ENCODE peak calls at places on chromosomes 6 and 20, in four cellular contexts. J, K, L and H are unnamed samples.

GRCh38 chr20:63382551-63383300 is 21.6 kb upstream of the CHRNA4 start:
- DNase-seq in L (no peak), J (no peak), K (no peak), H (no peak)

GRCh38 chr20:21203036-21203656 is 77.3 kb downstream of the KIZ start:
- DNase-seq in J (no peak), K (no peak), L (no peak), H (no peak)

GRCh38 chr20:50001784-50002311 is 19.1 kb downstream of the SNAI1 start:
- DNase-seq in L (no peak), K (no peak), J (no peak), H (no peak)

GRCh38 chr6:33675968-33676367 is 35.5 kb downstream of the UQCC2 start:
- DNase-seq in L (no peak), K (no peak), J (no peak), H (no peak)

GRCh38 chr20:21395666-21396044 is 1.7 kb downstream of the NKX2-4 start:
- DNase-seq in L (no peak), J (peak), K (no peak), H (no peak)

GRCh38 chr20:10047427-10047826 is 12.6 kb downstream of the ANKEF1 start:
- DNase-seq in J (no peak), L (no peak), K (no peak), H (no peak)

GRCh38 chr20:13552061-13552460 is 86.7 kb downstream of the TASP1 start:
- DNase-seq in K (no peak), J (no peak), L (no peak), H (no peak)

GRCh38 chr20:49607568-49607967 is 39.6 kb upstream of the PTGIS start:
- DNase-seq in J (no peak), K (no peak), L (no peak), H (no peak)

GRCh38 chr6:105326216-105326615 is 76.7 kb downstream of the PREP start:
- DNase-seq in L (peak), J (no peak), K (no peak), H (no peak)

GRCh38 chr6:47242483-47243386 is 67.0 kb downstream of the TNFRSF21 start:
- DNase-seq in L (no peak), J (peak), K (peak), H (peak)

GRCh38 chr6:35298625-35299140 is 1.1 kb downstream of the DEF6 start:
- DNase-seq in J (peak), K (no peak), L (no peak), H (no peak)

GRCh38 chr6:42959917-42960242 is 674 bp upstream of the GNMT start:
- DNase-seq in K (no peak), L (no peak), J (no peak), H (no peak)

GRCh38 chr6:142500265-142500786 is 198.5 kb downstream of the ADGRG6 start:
- DNase-seq in J (no peak), K (no peak), L (no peak), H (no peak)

GRCh38 chr20:49228676-49229075 is 9.5 kb downstream of the DDX27 start:
- DNase-seq in J (no peak), L (peak), K (no peak), H (no peak)

GRCh38 chr6:125791151-125791819 is 525 bp downstream of the NCOA7 start:
- DNase-seq in J (peak), L (no peak), K (no peak), H (no peak)

GRCh38 chr6:122043421-122043820 is 356.0 kb upstream of the HSF2 start:
- DNase-seq in K (no peak), L (no peak), J (no peak), H (no peak)

GRCh38 chr6:26033132-26033941 is 53.9 kb upstream of the HFE start:
- DNase-seq in L (no peak), K (peak), J (peak), H (no peak)

GRCh38 chr6:1686117-1687098 is 76.7 kb downstream of the FOXC1 start:
- DNase-seq in K (peak), J (no peak), L (no peak), H (peak)

GRCh38 chr6:156795825-156796224 is 18.6 kb downstream of the ARID1B start:
- DNase-seq in K (no peak), L (no peak), J (no peak), H (no peak)

GRCh38 chr6:144581807-144582537 is 296.8 kb downstream of the UTRN start:
- DNase-seq in K (no peak), L (peak), J (peak), H (no peak)